ENCODE peak calls at places on chromosomes 7 and 10, in eight cellular contexts. R is C1 segment of cervical spinal cord; N is stimulated activated CD8-positive, alpha-beta memory T cell treated with anti-CD3 and anti-CD28 coated beads, Interleukin-4, amount 100 ng/mL, for 24 hours; I is activated T-helper 1 cell treated with anti-CD3 and anti-CD28 coated beads, Interleukin-2, amount 50 U/mL, for 16 hours; O is aorta; U is posterior cingulate gyrus; C is erythroblast; B is activated T-cell treated with anti-CD3 and anti-CD28 coated beads, Interleukin-2, amount 50 U/mL, for 72 hours. W is an unnamed sample.
A peak's percentile ranks its signal among the peaks of the same experiment; 100 is the strongest.

GRCh38 chr7:157521061-157521731 is 184.4 kb downstream of the DNAJB6 start:
- DNase-seq in O (no peak), I (no peak), B (no peak), C (no peak), U (peak; percentile 64), N (no peak), R (no peak), W (no peak)

GRCh38 chr7:155754165-155754564 is 58.1 kb downstream of the SHH start:
- DNase-seq in B (no peak), R (no peak), N (no peak), I (no peak), U (no peak), O (no peak), C (no peak), W (no peak)

GRCh38 chr7:17937506-17938115 is 2.7 kb downstream of the SNX13 start:
- DNase-seq in C (no peak), O (no peak), U (no peak), N (no peak), B (no peak), R (no peak), I (no peak), W (no peak)

GRCh38 chr7:105238198-105238765 is 150.4 kb downstream of the SRPK2 start:
- DNase-seq in U (no peak), R (no peak), I (no peak), N (no peak), C (no peak), O (no peak), B (no peak), W (no peak)

GRCh38 chr10:132397036-132397541 is at the start of gene PWWP2B:
- DNase-seq in B (peak; percentile 55), C (peak; percentile 39), O (peak; percentile 76), I (no peak), U (peak; percentile 82), R (no peak), N (peak; percentile 34), W (no peak)

GRCh38 chr10:118952493-118953295 is 76.8 kb upstream of the NANOS1 start:
- DNase-seq in I (no peak), O (no peak), B (no peak), C (no peak), N (no peak), U (no peak), R (no peak), W (no peak)

GRCh38 chr7:106216517-106217088 is 68.2 kb downstream of the NAMPT start:
- DNase-seq in U (no peak), I (no peak), R (no peak), B (no peak), C (no peak), N (no peak), O (peak; percentile 51), W (no peak)

GRCh38 chr10:23512355-23513058 is 73.6 kb downstream of the OTUD1 start:
- DNase-seq in O (no peak), U (no peak), B (no peak), N (no peak), R (no peak), I (no peak), C (no peak), W (no peak)

GRCh38 chr7:98870071-98870651 is 347 bp upstream of the TMEM130 start:
- DNase-seq in R (no peak), I (peak; percentile 21), N (peak; percentile 62), U (peak; percentile 95), O (peak; percentile 86), C (peak; percentile 8), B (peak; percentile 74), W (peak; percentile 44)

GRCh38 chr7:93854480-93854879 is 36.1 kb downstream of the TFPI2 start:
- DNase-seq in O (no peak), I (no peak), B (no peak), R (no peak), N (no peak), C (no peak), U (no peak), W (no peak)

GRCh38 chr10:104045151-104046089 is 40.3 kb downstream of the COL17A1 start:
- DNase-seq in R (peak; percentile 30), O (peak; percentile 61), U (no peak), I (no peak), N (no peak), B (no peak), C (peak; percentile 12), W (no peak)

GRCh38 chr10:36489928-36490279 is 635.5 kb upstream of the ANKRD30A start:
- DNase-seq in C (no peak), R (no peak), I (no peak), B (no peak), N (no peak), O (no peak), U (no peak), W (no peak)

GRCh38 chr10:30897547-30897946 is 134.1 kb downstream of the ZNF438 start:
- DNase-seq in U (no peak), R (no peak), C (no peak), O (no peak), N (no peak), B (peak; percentile 13), I (no peak), W (no peak)

GRCh38 chr10:70693619-70694286 is 21.4 kb downstream of the ADAMTS14 start:
- DNase-seq in C (no peak), U (no peak), I (no peak), R (no peak), N (no peak), B (no peak), O (peak; percentile 73), W (no peak)

GRCh38 chr10:99528867-99529285 is 3.9 kb upstream of the NKX2-3 start:
- DNase-seq in N (no peak), R (no peak), O (no peak), C (no peak), I (no peak), B (no peak), U (no peak), W (no peak)

GRCh38 chr7:113086431-113086888 is at the start of gene GPR85:
- DNase-seq in N (peak; percentile 2), I (no peak), U (peak; percentile 91), R (no peak), C (peak; percentile 76), O (peak; percentile 73), B (peak; percentile 41), W (no peak)

W was measured in natural killer cell treated with Interleukin-12 subunit alpha and Interleukin-12 subunit beta and Interleukin-15 and Interleukin-18, amount 100 ng/mL, for 72 hours.